ENCODE peak calls at places on chromosomes 2 and 18, in eight cellular contexts. F, E, T, S, B, N, W and C are unnamed samples. For H3K27me3, the result is how much of the 10 kb centered on the place peaks cover.

GRCh38 chr2:48954311-48954710 is 198.8 kb upstream of the LHCGR start:
- DNase-seq in F (no peak), E (no peak), T (no peak), S (no peak), B (no peak), N (no peak), W (no peak), C (no peak)

GRCh38 chr2:240395448-240395847 is 40.0 kb upstream of the GPC1 start:
- DNase-seq in F (no peak), E (no peak), T (no peak), S (no peak), B (no peak), N (peak), W (no peak), C (no peak)

GRCh38 chr2:46847726-46848421 is 67.7 kb downstream of the MCFD2 start:
- DNase-seq in F (no peak), E (peak), T (no peak), S (no peak), B (no peak), N (no peak), W (no peak), C (peak)

GRCh38 chr2:57943271-57943670 is 103.3 kb upstream of the VRK2 start:
- DNase-seq in F (no peak), E (peak), T (no peak), S (no peak), B (no peak), N (no peak), W (no peak), C (no peak)

GRCh38 chr2:197599285-197599965 is 76.0 kb downstream of the RFTN2 start:
- DNase-seq in F (peak), E (peak), T (peak), S (no peak), B (no peak), N (no peak), W (peak), C (no peak)

GRCh38 chr18:65498605-65499004 is 252.2 kb upstream of the CDH7 start:
- DNase-seq in F (no peak), E (no peak), T (no peak), S (no peak), B (no peak), N (no peak), W (no peak), C (no peak)

GRCh38 chr18:24322594-24323136 is 75.0 kb downstream of the OSBPL1A start:
- DNase-seq in F (no peak), E (peak), T (no peak), S (no peak), B (no peak), N (no peak), W (no peak), C (no peak)

GRCh38 chr2:207902822-207903221 is 122.5 kb downstream of the PLEKHM3 start:
- DNase-seq in F (no peak), E (no peak), T (no peak), S (no peak), B (no peak), N (no peak), W (no peak), C (no peak)

GRCh38 chr2:36290306-36290705 is 65.3 kb upstream of the CRIM1 start:
- DNase-seq in F (no peak), E (no peak), T (no peak), S (no peak), B (no peak), N (no peak), W (no peak), C (no peak)

GRCh38 chr2:236873666-236874065 is 212.0 kb upstream of the COPS8 start:
- DNase-seq in F (no peak), E (no peak), T (no peak), S (no peak), B (no peak), N (no peak), W (no peak), C (no peak)

GRCh38 chr2:241354668-241355658 is 1.1 kb upstream of the FARP2 start:
- DNase-seq in F (peak), E (peak), T (peak), S (peak), B (peak), N (peak), W (peak), C (peak)

GRCh38 chr2:241808701-241809382 is at the start of gene NEU4:
- DNase-seq in F (peak), E (no peak), T (no peak), S (peak), B (peak), N (no peak), W (peak), C (no peak)

GRCh38 chr2:61356261-61356957 is 114.5 kb downstream of the USP34 start:
- DNase-seq in F (no peak), E (peak), T (no peak), S (no peak), B (no peak), N (no peak), W (no peak), C (no peak)

GRCh38 chr2:238418196-238418998 is 8.3 kb upstream of the ASB1 start:
- DNase-seq in F (no peak), E (no peak), T (no peak), S (no peak), B (no peak), N (no peak), W (no peak), C (no peak)

GRCh38 chr2:42901076-42901645 is 108.8 kb upstream of the HAAO start:
- DNase-seq in F (no peak), E (peak), T (no peak), S (no peak), B (no peak), N (no peak), W (peak), C (no peak)

GRCh38 chr2:26712486-26713465 is 20.3 kb downstream of the KCNK3 start:
- DNase-seq in F (peak), E (no peak), T (no peak), S (no peak), B (no peak), N (no peak), W (no peak), C (no peak)

GRCh38 chr2:9424447-9425164 is 1.2 kb downstream of the CPSF3 start:
- DNase-seq in F (no peak), E (no peak), T (no peak), S (no peak), B (no peak), N (no peak), W (no peak), C (no peak)

GRCh38 chr2:69997296-69998184 is 36.1 kb upstream of the ASPRV1 start:
- DNase-seq in F (no peak), E (no peak), T (no peak), S (no peak), B (no peak), N (no peak), W (no peak), C (no peak)

GRCh38 chr18:24514439-24514838 is 54.0 kb downstream of the HRH4 start:
- DNase-seq in F (peak), E (peak), T (peak), S (no peak), B (no peak), N (no peak), W (peak), C (no peak)

GRCh38 chr2:3160751-3161330 is 216.8 kb downstream of the EIPR1 start:
- DNase-seq in F (no peak), E (peak), T (no peak), S (no peak), B (peak), N (no peak), W (no peak), C (no peak)

GRCh38 chr2:68768951-68769350 is 34.3 kb downstream of the ARHGAP25 start:
- DNase-seq in F (no peak), E (no peak), T (no peak), S (no peak), B (no peak), N (no peak), W (no peak), C (no peak)

GRCh38 chr2:120543899-120544298 is 191.8 kb upstream of the GLI2 start:
- DNase-seq in F (no peak), E (no peak), T (no peak), S (no peak), B (no peak), N (no peak), W (no peak), C (no peak)

GRCh38 chr2:112547333-112547732 is 5.1 kb downstream of the POLR1B start:
- DNase-seq in F (no peak), E (peak), T (no peak), S (no peak), B (no peak), N (no peak), W (no peak), C (no peak)

GRCh38 chr2:111072220-111072871 is 48.4 kb upstream of the BCL2L11 start:
- DNase-seq in F (no peak), E (peak), T (no peak), S (no peak), B (no peak), N (no peak), W (no peak), C (no peak)

GRCh38 chr2:207762146-207762545 is 7.6 kb downstream of the FZD5 start:
- DNase-seq in F (no peak), E (no peak), T (no peak), S (no peak), B (no peak), N (no peak), W (no peak), C (no peak)

GRCh38 chr2:234834228-234834923 is 117.4 kb upstream of the SH3BP4 start:
- DNase-seq in F (no peak), E (no peak), T (no peak), S (no peak), B (no peak), N (no peak), W (no peak), C (no peak)

GRCh38 chr2:186950694-186951093 is 101.7 kb upstream of the ZSWIM2 start:
- DNase-seq in F (no peak), E (peak), T (no peak), S (no peak), B (no peak), N (no peak), W (no peak), C (no peak)

GRCh38 chr2:231931481-231931915 is 5.3 kb upstream of the NPPC start:
- DNase-seq in F (no peak), E (no peak), T (no peak), S (peak), B (no peak), N (no peak), W (no peak), C (no peak)

GRCh38 chr2:12774381-12774780 is 57.6 kb downstream of the TRIB2 start:
- DNase-seq in F (peak), E (no peak), T (no peak), S (no peak), B (no peak), N (no peak), W (no peak), C (no peak)
- H3K27me3 ChIP-seq in F (under half), E (under half), T (under half), S (under half), B (under half), N (under half), W (under half), C (under half)

DNA sequence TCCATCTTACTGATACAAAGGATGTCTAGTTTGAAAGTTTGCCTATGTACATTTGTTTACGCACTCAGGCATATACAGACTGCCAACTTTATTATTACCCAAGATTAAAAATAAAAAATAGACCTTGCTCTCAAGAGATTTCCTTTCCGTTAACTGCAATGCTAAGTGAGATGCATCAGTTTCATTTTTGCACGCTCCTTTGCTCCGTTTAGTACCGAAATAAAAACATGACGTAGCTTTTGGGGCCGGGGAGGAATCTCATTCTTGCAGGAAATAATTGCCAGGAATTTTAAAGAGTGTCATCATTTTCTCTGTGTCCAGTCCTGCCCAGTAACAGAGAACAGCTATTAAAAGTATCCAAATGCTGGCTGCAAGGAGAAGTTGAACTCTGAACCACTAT is 169.5 kb downstream of the SLC8A1 start:
- DNase-seq in F (no peak), E (peak), T (no peak), S (no peak), B (no peak), N (no peak), W (no peak), C (no peak)
- H3K4me3 ChIP-seq in F (no peak), E (peak), T (no peak), S (peak), B (peak), N (peak), W (no peak), C (peak)

DNA sequence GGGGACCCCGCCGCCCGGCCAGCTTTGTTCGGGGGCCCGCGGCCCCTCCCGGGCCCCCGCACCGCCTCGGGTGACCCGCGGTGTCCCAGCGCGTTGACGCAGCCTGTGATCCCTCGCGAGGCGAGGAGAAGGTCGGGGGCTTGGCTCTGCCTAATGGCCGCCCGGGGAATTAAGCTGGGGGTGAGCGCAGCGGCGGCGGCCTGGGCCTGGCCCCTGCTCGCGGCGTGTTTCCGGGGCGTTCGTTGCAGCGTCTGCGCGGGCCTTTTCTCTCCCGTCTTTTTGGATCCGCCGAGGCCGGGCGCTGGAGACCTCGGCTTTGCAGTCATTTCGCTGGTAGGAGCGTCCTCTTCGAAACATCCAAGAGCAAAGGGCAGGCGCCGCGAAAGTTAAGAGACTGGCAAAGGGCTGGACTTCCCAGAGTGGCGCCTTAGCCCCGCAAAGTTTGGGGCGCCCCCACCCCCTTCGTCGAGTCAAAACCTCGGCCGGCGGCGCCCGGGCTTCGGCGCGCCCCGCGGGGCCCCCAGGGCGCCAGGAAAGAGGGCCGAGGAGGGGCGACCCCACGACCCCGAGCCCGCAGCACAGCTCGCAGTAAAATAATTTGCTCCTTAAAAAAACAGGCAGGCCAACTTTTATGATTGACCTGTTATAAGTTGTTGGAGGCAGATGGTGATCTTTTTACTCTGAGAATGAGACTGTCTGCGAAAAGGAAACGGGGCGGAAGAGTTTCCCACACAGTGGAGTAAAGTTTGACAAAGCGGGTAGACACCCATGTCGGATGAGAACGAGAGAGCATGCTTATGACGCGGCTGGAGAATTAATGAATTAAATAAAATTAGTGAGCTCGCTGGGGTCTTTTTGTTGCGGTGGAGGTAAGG is 1.4 kb downstream of the SALL3 start:
- DNase-seq in F (no peak), E (no peak), T (no peak), S (no peak), B (no peak), N (no peak), W (peak), C (no peak)
- H3K27me3 ChIP-seq in F (half or more), E (under half), T (under half), S (half or more), B (half or more), N (under half), W (under half), C (under half)

DNA sequence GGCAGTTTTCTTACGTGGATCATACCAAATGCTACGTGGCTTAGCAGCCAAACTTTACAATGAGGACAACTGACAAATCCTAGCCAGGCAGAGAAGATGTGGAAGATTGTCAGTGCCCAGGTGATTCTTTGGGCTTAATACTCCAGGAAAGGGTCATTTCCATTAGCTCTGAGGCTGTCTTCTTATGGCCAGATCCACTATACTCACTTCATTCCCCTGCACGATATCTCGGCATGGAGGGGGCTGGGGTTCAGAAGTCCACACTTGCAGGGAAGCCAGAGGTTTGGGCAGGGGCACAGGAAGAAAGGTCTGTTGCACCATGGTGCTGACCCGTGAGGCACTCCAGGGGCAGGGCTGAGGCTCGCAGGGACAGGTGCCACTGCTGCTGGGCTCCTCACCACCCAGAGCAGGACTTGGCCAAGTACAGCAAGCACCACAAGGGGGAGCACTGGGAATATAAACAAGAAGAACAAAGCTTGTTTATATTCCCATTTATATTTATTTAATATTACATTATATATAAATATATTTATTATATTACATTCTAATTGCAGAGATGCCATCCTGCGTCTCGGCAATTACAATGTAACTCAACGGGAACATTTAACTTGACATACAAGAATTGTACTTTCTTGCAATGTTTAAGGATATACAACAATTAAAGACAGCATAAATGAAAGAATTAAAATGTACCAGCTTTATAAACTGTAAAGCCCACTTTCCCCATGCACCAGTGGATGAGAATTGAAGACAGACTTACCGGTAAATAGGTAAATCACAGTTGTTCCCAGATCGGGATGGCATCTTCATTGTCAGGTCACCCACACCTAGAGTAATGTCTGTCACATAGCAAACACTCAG is 27.2 kb downstream of the CLUL1 start:
- DNase-seq in F (peak), E (peak), T (no peak), S (peak), B (peak), N (peak), W (peak), C (peak)
- H3K4me3 ChIP-seq in F (no peak), E (no peak), T (no peak), S (no peak), B (no peak), N (no peak), W (no peak), C (no peak)

GRCh38 chr2:5689790-5690189 is 2.4 kb upstream of the SOX11 start:
- DNase-seq in F (no peak), E (no peak), T (no peak), S (no peak), B (no peak), N (no peak), W (no peak), C (no peak)
- H3K27me3 ChIP-seq in F (under half), E (under half), T (under half), S (half or more), B (half or more), N (under half), W (under half), C (half or more)

GRCh38 chr2:174593041-174593440 is 4.6 kb downstream of the WIPF1 start:
- DNase-seq in F (no peak), E (no peak), T (no peak), S (no peak), B (no peak), N (no peak), W (no peak), C (no peak)
- H3K4me3 ChIP-seq in F (no peak), E (no peak), T (no peak), S (peak), B (peak), N (no peak), W (no peak), C (no peak)

DNA sequence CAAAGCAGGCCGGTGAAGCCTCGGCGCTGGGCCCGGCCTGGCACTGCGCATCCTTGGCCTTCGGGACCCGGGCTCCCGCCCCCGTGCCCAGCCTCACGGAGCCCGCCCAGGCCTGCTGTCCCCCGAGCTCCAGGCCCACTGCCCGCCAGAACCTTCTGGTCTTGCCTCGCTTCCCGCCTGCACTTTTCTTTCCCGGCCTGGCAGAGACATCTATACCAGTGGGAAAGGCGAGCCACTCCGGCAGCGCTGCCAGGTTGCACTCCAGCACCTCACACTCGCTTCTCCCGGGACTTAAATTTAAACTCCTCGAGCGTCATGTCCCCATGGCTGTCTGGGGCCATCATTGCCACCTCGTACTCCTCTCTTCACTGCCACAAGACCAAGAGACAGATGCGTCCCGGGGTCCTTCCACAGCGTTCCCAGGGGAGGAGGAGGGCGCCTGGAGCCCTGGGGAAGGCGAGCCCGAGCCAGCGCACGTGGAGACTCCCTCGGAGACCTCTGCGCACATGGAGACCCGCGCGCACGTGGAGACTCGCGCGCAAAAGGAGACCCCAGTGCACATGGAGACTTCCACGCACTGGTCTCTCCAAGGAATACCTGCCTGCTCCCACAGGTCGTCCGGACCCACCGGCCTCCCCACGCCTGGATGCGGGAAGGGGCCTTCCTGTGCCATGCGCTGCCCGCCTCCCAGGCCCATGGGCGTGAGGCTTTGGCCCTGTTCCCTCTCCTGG is 253.1 kb upstream of the SALL3 start:
- DNase-seq in F (no peak), E (no peak), T (no peak), S (no peak), B (peak), N (no peak), W (no peak), C (no peak)
- H3K27me3 ChIP-seq in F (half or more), E (under half), T (under half), S (half or more), B (under half), N (under half), W (under half), C (under half)